ENCODE peak calls at places on chromosomes 11 and 22, in seven cellular contexts. One of them, this sample, is unnamed.
A peak's percentile ranks its signal among the peaks of the same experiment; 100 is the strongest.

GRCh38 chr11:66904981-66905521 is 48.2 kb downstream of the LRFN4 start:
- DNase-seq in IMR-90: no peak
- DNase-seq in H9: no peak
- DNase-seq in mesendoderm: no peak
- DNase-seq in mesenchymal stem cell: no peak
- DNase-seq in H1: no peak
- DNase-seq in trophoblast cell: no peak
- DNase-seq in this sample: no peak

GRCh38 chr22:20020533-20021195 is at the start of gene TANGO2:
- DNase-seq in IMR-90: peak; percentile 86
- DNase-seq in H9: peak; percentile 90
- DNase-seq in mesendoderm: peak; percentile 92
- DNase-seq in mesenchymal stem cell: peak; percentile 85
- DNase-seq in H1: peak; percentile 97
- DNase-seq in trophoblast cell: peak; percentile 97
- DNase-seq in this sample: peak; percentile 92

GRCh38 chr11:64799925-64800632 is 2.9 kb downstream of the MAP4K2 start:
- DNase-seq in IMR-90: no peak
- DNase-seq in H9: no peak
- DNase-seq in mesendoderm: no peak
- DNase-seq in mesenchymal stem cell: peak; percentile 24
- DNase-seq in H1: no peak
- DNase-seq in trophoblast cell: no peak
- DNase-seq in this sample: no peak

GRCh38 chr11:128262463-128263345 is 324.7 kb downstream of the ETS1 start:
- DNase-seq in IMR-90: no peak
- DNase-seq in H9: no peak
- DNase-seq in mesendoderm: no peak
- DNase-seq in mesenchymal stem cell: no peak
- DNase-seq in H1: no peak
- DNase-seq in trophoblast cell: no peak
- DNase-seq in this sample: no peak

GRCh38 chr11:3920148-3920852 is 64.8 kb downstream of the STIM1 start:
- DNase-seq in IMR-90: peak; percentile 67
- DNase-seq in H9: no peak
- DNase-seq in mesendoderm: no peak
- DNase-seq in mesenchymal stem cell: peak; percentile 63
- DNase-seq in H1: no peak
- DNase-seq in trophoblast cell: no peak
- DNase-seq in this sample: no peak

GRCh38 chr22:50507421-50507990 is at the start of gene LMF2:
- DNase-seq in IMR-90: no peak
- DNase-seq in H9: no peak
- DNase-seq in mesendoderm: no peak
- DNase-seq in mesenchymal stem cell: peak; percentile 79
- DNase-seq in H1: peak; percentile 92
- DNase-seq in trophoblast cell: no peak
- DNase-seq in this sample: no peak

GRCh38 chr11:12862761-12863469 is 146.2 kb upstream of the RASSF10 start:
- DNase-seq in IMR-90: peak; percentile 85
- DNase-seq in H9: peak; percentile 87
- DNase-seq in mesendoderm: peak; percentile 94
- DNase-seq in mesenchymal stem cell: peak; percentile 93
- DNase-seq in H1: peak; percentile 63
- DNase-seq in trophoblast cell: peak; percentile 42
- DNase-seq in this sample: peak; percentile 78

GRCh38 chr11:44671234-44671633 is 55.5 kb upstream of the TSPAN18 start:
- DNase-seq in IMR-90: no peak
- DNase-seq in H9: peak; percentile 88
- DNase-seq in mesendoderm: peak; percentile 69
- DNase-seq in mesenchymal stem cell: no peak
- DNase-seq in H1: peak; percentile 64
- DNase-seq in trophoblast cell: no peak
- DNase-seq in this sample: no peak

GRCh38 chr11:68974421-68975194 is 6.2 kb downstream of the MRGPRD start:
- DNase-seq in IMR-90: peak; percentile 12
- DNase-seq in H9: peak; percentile 69
- DNase-seq in mesendoderm: peak; percentile 75
- DNase-seq in mesenchymal stem cell: peak; percentile 30
- DNase-seq in H1: peak; percentile 63
- DNase-seq in trophoblast cell: peak; percentile 45
- DNase-seq in this sample: no peak

GRCh38 chr11:128463386-128463829 is 124.0 kb downstream of the ETS1 start:
- DNase-seq in IMR-90: peak; percentile 99
- DNase-seq in H9: no peak
- DNase-seq in mesendoderm: peak; percentile 85
- DNase-seq in mesenchymal stem cell: peak; percentile 76
- DNase-seq in H1: no peak
- DNase-seq in trophoblast cell: no peak
- DNase-seq in this sample: no peak

GRCh38 chr22:45429424-45429823 is 15.9 kb downstream of the RIBC2 start:
- DNase-seq in IMR-90: no peak
- DNase-seq in H9: no peak
- DNase-seq in mesendoderm: no peak
- DNase-seq in mesenchymal stem cell: no peak
- DNase-seq in H1: no peak
- DNase-seq in trophoblast cell: no peak
- DNase-seq in this sample: no peak

GRCh38 chr22:45604239-45604711 is 67.4 kb upstream of the ATXN10 start:
- DNase-seq in IMR-90: peak; percentile 48
- DNase-seq in H9: no peak
- DNase-seq in mesendoderm: no peak
- DNase-seq in mesenchymal stem cell: no peak
- DNase-seq in H1: no peak
- DNase-seq in trophoblast cell: peak; percentile 36
- DNase-seq in this sample: no peak

GRCh38 chr11:797300-798092 is 585 bp downstream of the SLC25A22 start:
- DNase-seq in IMR-90: peak; percentile 84
- DNase-seq in H9: peak; percentile 81
- DNase-seq in mesendoderm: peak; percentile 80
- DNase-seq in mesenchymal stem cell: peak; percentile 96
- DNase-seq in H1: peak; percentile 80
- DNase-seq in trophoblast cell: no peak
- DNase-seq in this sample: peak; percentile 68

GRCh38 chr11:10654211-10655150 is 39.1 kb downstream of the IRAG1 start:
- DNase-seq in IMR-90: peak; percentile 67
- DNase-seq in H9: no peak
- DNase-seq in mesendoderm: peak; percentile 80
- DNase-seq in mesenchymal stem cell: peak; percentile 62
- DNase-seq in H1: no peak
- DNase-seq in trophoblast cell: peak; percentile 77
- DNase-seq in this sample: peak; percentile 32

GRCh38 chr22:30636226-30637077 is 871 bp downstream of the SLC35E4 start:
- DNase-seq in IMR-90: no peak
- DNase-seq in H9: peak; percentile 52
- DNase-seq in mesendoderm: no peak
- DNase-seq in mesenchymal stem cell: peak; percentile 17
- DNase-seq in H1: peak; percentile 55
- DNase-seq in trophoblast cell: no peak
- DNase-seq in this sample: no peak

GRCh38 chr11:14029971-14030531 is 67.5 kb downstream of the SPON1 start:
- DNase-seq in IMR-90: peak; percentile 81
- DNase-seq in H9: no peak
- DNase-seq in mesendoderm: no peak
- DNase-seq in mesenchymal stem cell: no peak
- DNase-seq in H1: no peak
- DNase-seq in trophoblast cell: no peak
- DNase-seq in this sample: no peak

GRCh38 chr11:83249972-83250593 is 36.1 kb downstream of the CCDC90B start:
- DNase-seq in IMR-90: peak; percentile 69
- DNase-seq in H9: no peak
- DNase-seq in mesendoderm: peak; percentile 31
- DNase-seq in mesenchymal stem cell: peak; percentile 59
- DNase-seq in H1: no peak
- DNase-seq in trophoblast cell: peak; percentile 57
- DNase-seq in this sample: no peak

GRCh38 chr11:13896175-13896989 is 66.1 kb upstream of the SPON1 start:
- DNase-seq in IMR-90: no peak
- DNase-seq in H9: no peak
- DNase-seq in mesendoderm: no peak
- DNase-seq in mesenchymal stem cell: no peak
- DNase-seq in H1: no peak
- DNase-seq in trophoblast cell: no peak
- DNase-seq in this sample: no peak

GRCh38 chr11:2789331-2789730 is 89.5 kb upstream of the KCNQ1OT1 start:
- DNase-seq in IMR-90: no peak
- DNase-seq in H9: no peak
- DNase-seq in mesendoderm: no peak
- DNase-seq in mesenchymal stem cell: no peak
- DNase-seq in H1: peak; percentile 42
- DNase-seq in trophoblast cell: no peak
- DNase-seq in this sample: no peak

GRCh38 chr11:26607725-26608506 is 35.9 kb upstream of the MUC15 start:
- DNase-seq in IMR-90: no peak
- DNase-seq in H9: no peak
- DNase-seq in mesendoderm: no peak
- DNase-seq in mesenchymal stem cell: no peak
- DNase-seq in H1: no peak
- DNase-seq in trophoblast cell: no peak
- DNase-seq in this sample: no peak

GRCh38 chr22:20211997-20212753 is 55.9 kb downstream of the RTN4R start:
- DNase-seq in IMR-90: peak; percentile 7
- DNase-seq in H9: no peak
- DNase-seq in mesendoderm: no peak
- DNase-seq in mesenchymal stem cell: no peak
- DNase-seq in H1: no peak
- DNase-seq in trophoblast cell: no peak
- DNase-seq in this sample: no peak

GRCh38 chr11:18001191-18001590 is 11.7 kb downstream of the SERGEF start:
- DNase-seq in IMR-90: peak; percentile 57
- DNase-seq in H9: no peak
- DNase-seq in mesendoderm: no peak
- DNase-seq in mesenchymal stem cell: no peak
- DNase-seq in H1: no peak
- DNase-seq in trophoblast cell: no peak
- DNase-seq in this sample: no peak

GRCh38 chr22:49547751-49548239 is 279.9 kb downstream of the BRD1 start:
- DNase-seq in IMR-90: no peak
- DNase-seq in H9: no peak
- DNase-seq in mesendoderm: no peak
- DNase-seq in mesenchymal stem cell: no peak
- DNase-seq in H1: no peak
- DNase-seq in trophoblast cell: no peak
- DNase-seq in this sample: no peak

GRCh38 chr11:109421981-109422590 is at the start of gene C11orf87:
- DNase-seq in IMR-90: no peak
- DNase-seq in H9: peak; percentile 79
- DNase-seq in mesendoderm: peak; percentile 80
- DNase-seq in mesenchymal stem cell: peak; percentile 8
- DNase-seq in H1: peak; percentile 80
- DNase-seq in trophoblast cell: peak; percentile 24
- DNase-seq in this sample: peak; percentile 17

GRCh38 chr11:8732748-8733241 is 50.2 kb downstream of the RPL27A start:
- DNase-seq in IMR-90: peak; percentile 80
- DNase-seq in H9: no peak
- DNase-seq in mesendoderm: peak; percentile 68
- DNase-seq in mesenchymal stem cell: peak; percentile 75
- DNase-seq in H1: no peak
- DNase-seq in trophoblast cell: no peak
- DNase-seq in this sample: no peak
- H3K23ac ChIP-seq in IMR-90: peak overlapping the region; percentile 91
- H3K23ac ChIP-seq in H9: no peak overlapping the region
- H3K23ac ChIP-seq in mesendoderm: no peak overlapping the region
- H3K23ac ChIP-seq in mesenchymal stem cell: no peak overlapping the region
- H3K23ac ChIP-seq in H1: no peak overlapping the region
- H3K23ac ChIP-seq in trophoblast cell: no peak overlapping the region
- H3K23ac ChIP-seq in this sample: no peak overlapping the region

DNA sequence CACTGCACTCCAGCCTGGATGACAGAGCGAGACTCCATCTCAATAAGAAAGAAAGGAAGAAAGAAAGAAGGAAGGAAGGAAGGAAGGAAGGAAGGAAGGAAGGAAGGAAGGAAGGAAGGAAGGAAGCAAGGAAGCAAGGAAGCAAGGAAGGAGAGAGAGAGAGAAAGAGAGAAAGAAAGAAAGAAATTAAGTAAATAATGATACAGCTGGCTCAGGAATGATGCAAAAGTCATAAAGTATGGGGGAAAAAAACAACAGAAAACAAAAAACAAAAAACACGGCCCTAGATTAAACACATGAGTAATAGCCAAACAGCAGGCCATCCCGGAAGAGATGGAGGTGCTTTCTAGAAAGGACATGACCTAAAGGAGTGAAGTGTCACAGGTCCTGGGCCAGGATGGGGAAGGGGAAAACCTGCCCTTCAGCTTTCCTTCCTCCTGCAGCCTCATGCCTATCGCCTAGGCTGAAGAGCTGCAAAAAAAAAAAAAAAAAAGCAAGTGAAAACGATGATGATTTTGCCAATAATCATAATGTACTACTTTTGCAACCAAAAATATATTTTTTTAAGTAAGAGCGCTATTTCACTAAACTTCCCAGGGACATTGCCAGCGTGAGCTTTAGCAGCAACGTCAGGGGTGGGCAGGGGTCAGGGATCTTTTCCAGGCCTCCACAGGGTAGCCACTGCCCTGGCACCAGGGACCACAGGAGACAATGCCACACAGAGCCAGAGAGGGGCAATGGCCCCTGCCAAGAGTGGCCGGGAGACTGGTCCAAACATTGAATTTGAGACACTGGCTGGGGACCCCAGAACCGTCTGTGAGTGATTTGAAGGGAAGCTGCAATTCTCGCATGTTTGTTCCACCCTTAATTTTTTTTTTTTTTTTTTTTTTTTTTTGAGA is 28.2 kb upstream of the TMPRSS4 start:
- DNase-seq in IMR-90: no peak
- DNase-seq in H9: no peak
- DNase-seq in mesendoderm: no peak
- DNase-seq in mesenchymal stem cell: no peak
- DNase-seq in H1: no peak
- DNase-seq in trophoblast cell: no peak
- DNase-seq in this sample: no peak
- H3K4ac ChIP-seq in IMR-90: no peak overlapping the region
- H3K4ac ChIP-seq in H9: no peak overlapping the region
- H3K4ac ChIP-seq in mesendoderm: no peak overlapping the region
- H3K4ac ChIP-seq in mesenchymal stem cell: no peak overlapping the region
- H3K4ac ChIP-seq in H1: no peak overlapping the region
- H3K4ac ChIP-seq in trophoblast cell: no peak overlapping the region
- H3K4ac ChIP-seq in this sample: no peak overlapping the region

DNA sequence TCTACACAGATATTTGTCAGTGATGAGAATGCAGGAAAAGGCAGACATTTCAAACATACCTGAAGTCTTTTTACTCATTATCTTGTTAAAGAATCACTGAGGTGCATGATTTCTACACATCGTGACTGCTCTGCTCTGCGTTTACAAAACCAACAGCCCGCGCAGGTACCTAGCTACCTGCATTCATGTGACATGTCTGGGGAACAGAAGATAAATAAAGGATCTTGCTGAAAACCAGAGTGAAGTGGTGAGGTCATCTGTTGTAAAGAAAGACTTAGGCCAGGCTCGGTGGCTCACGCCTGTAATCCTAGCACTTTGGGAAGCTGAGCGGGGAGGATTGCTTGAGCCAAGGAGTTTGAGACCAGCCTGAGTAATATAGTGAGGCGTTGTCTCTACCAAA is 15.7 kb downstream of the ASPHD2 start:
- DNase-seq in IMR-90: no peak
- DNase-seq in H9: no peak
- DNase-seq in mesendoderm: no peak
- DNase-seq in mesenchymal stem cell: no peak
- DNase-seq in H1: no peak
- DNase-seq in trophoblast cell: peak; percentile 96
- DNase-seq in this sample: no peak
- H3K23ac ChIP-seq in IMR-90: no peak overlapping the region
- H3K23ac ChIP-seq in H9: no peak overlapping the region
- H3K23ac ChIP-seq in mesendoderm: no peak overlapping the region
- H3K23ac ChIP-seq in mesenchymal stem cell: no peak overlapping the region
- H3K23ac ChIP-seq in H1: no peak overlapping the region
- H3K23ac ChIP-seq in trophoblast cell: no peak overlapping the region
- H3K23ac ChIP-seq in this sample: no peak overlapping the region

GRCh38 chr22:38080847-38081635 is 2.9 kb downstream of the SLC16A8 start:
- DNase-seq in IMR-90: peak; percentile 14
- DNase-seq in H9: peak; percentile 76
- DNase-seq in mesendoderm: peak; percentile 53
- DNase-seq in mesenchymal stem cell: peak; percentile 39
- DNase-seq in H1: peak; percentile 75
- DNase-seq in trophoblast cell: peak; percentile 47
- DNase-seq in this sample: no peak
- H3K4ac ChIP-seq in IMR-90: no peak overlapping the region
- H3K4ac ChIP-seq in H9: no peak overlapping the region
- H3K4ac ChIP-seq in mesendoderm: no peak overlapping the region
- H3K4ac ChIP-seq in mesenchymal stem cell: no peak overlapping the region
- H3K4ac ChIP-seq in H1: peak overlapping the region; percentile 21
- H3K4ac ChIP-seq in trophoblast cell: no peak overlapping the region
- H3K4ac ChIP-seq in this sample: no peak overlapping the region